ENCODE peak calls at places on chromosomes 12 and 14, in five cellular contexts. P, Q, I, R and J are unnamed samples.

GRCh38 chr14:28596336-28596735 is 170.3 kb upstream of the FOXG1 start:
- DNase-seq in P (no peak), Q (no peak), I (no peak), R (no peak), J (no peak)

GRCh38 chr12:96846313-96846712 is 60.7 kb upstream of the NEDD1 start:
- DNase-seq in P (no peak), Q (no peak), I (no peak), R (no peak), J (no peak)

GRCh38 chr14:79281244-79282199 is 929.8 kb downstream of the DIO2 start:
- DNase-seq in P (no peak), Q (no peak), I (no peak), R (no peak), J (no peak)

GRCh38 chr12:56271031-56271430 is 4.3 kb downstream of the COQ10A start:
- DNase-seq in P (no peak), Q (no peak), I (no peak), R (no peak), J (no peak)

GRCh38 chr14:92513204-92513965 is at the start of gene RIN3:
- DNase-seq in P (no peak), Q (peak; percentile 31), I (peak; percentile 81), R (peak; percentile 58), J (peak; percentile 72)

GRCh38 chr14:53054457-53054856 is 98.7 kb downstream of the DDHD1 start:
- DNase-seq in P (no peak), Q (no peak), I (no peak), R (no peak), J (no peak)

GRCh38 chr12:78186670-78187069 is 356.0 kb downstream of the NAV3 start:
- DNase-seq in P (no peak), Q (no peak), I (no peak), R (no peak), J (no peak)

GRCh38 chr12:94200069-94200468 is 51.7 kb downstream of the PLXNC1 start:
- DNase-seq in P (no peak), Q (no peak), I (no peak), R (no peak), J (no peak)

GRCh38 chr12:124737772-124738635 is 125.7 kb downstream of the SCARB1 start:
- DNase-seq in P (no peak), Q (no peak), I (no peak), R (no peak), J (no peak)

GRCh38 chr12:15601210-15601800 is 187.9 kb downstream of the EPS8 start:
- DNase-seq in P (no peak), Q (no peak), I (no peak), R (no peak), J (no peak)

GRCh38 chr14:63642656-63643382 is 1.1 kb upstream of the WDR89 start:
- DNase-seq in P (no peak), Q (no peak), I (no peak), R (no peak), J (no peak)

GRCh38 chr12:113914176-113914575 is 51.9 kb downstream of the RBM19 start:
- DNase-seq in P (no peak), Q (no peak), I (no peak), R (no peak), J (no peak)

GRCh38 chr14:56874375-56874774 is 64.1 kb upstream of the OTX2 start:
- DNase-seq in P (peak; percentile 66), Q (no peak), I (peak; percentile 31), R (no peak), J (peak; percentile 53)

GRCh38 chr14:106491851-106492250 is 965.5 kb downstream of the TMEM121 start:
- DNase-seq in P (no peak), Q (no peak), I (no peak), R (no peak), J (no peak)

GRCh38 chr12:15904378-15904920 is 6.7 kb upstream of the DERA start:
- DNase-seq in P (no peak), Q (no peak), I (no peak), R (no peak), J (no peak)

GRCh38 chr12:81359736-81360135 is 281.9 kb downstream of the ACSS3 start:
- DNase-seq in P (no peak), Q (no peak), I (no peak), R (no peak), J (no peak)

GRCh38 chr12:108667349-108667748 is 33.7 kb upstream of the SELPLG start:
- DNase-seq in P (no peak), Q (no peak), I (no peak), R (no peak), J (no peak)

GRCh38 chr12:54412786-54413185 is 6.3 kb downstream of the ITGA5 start:
- DNase-seq in P (no peak), Q (no peak), I (no peak), R (no peak), J (no peak)

GRCh38 chr12:132199101-132199500 is 54.8 kb downstream of the NOC4L start:
- DNase-seq in P (no peak), Q (no peak), I (no peak), R (no peak), J (no peak)

GRCh38 chr14:22849212-22849819 is 12.9 kb downstream of the MMP14 start:
- DNase-seq in P (peak; percentile 38), Q (no peak), I (peak; percentile 19), R (peak; percentile 69), J (no peak)

GRCh38 chr14:52873096-52873495 is 77.8 kb downstream of the FERMT2 start:
- DNase-seq in P (no peak), Q (no peak), I (no peak), R (no peak), J (no peak)

GRCh38 chr14:22918809-22919600 is at the start of gene RBM23:
- DNase-seq in P (peak; percentile 100), Q (peak; percentile 99), I (peak; percentile 94), R (peak; percentile 100), J (peak; percentile 99)

GRCh38 chr12:112781767-112782166 is 9.8 kb upstream of the RPH3A start:
- DNase-seq in P (no peak), Q (no peak), I (no peak), R (no peak), J (no peak)

GRCh38 chr14:36513012-36513420 is 7.0 kb downstream of the NKX2-1 start:
- DNase-seq in P (no peak), Q (no peak), I (peak; percentile 10), R (no peak), J (no peak)

GRCh38 chr14:104548802-104549535 is 30.6 kb upstream of the C14orf180 start:
- DNase-seq in P (no peak), Q (no peak), I (no peak), R (no peak), J (no peak)

GRCh38 chr14:91509083-91509877 is 830 bp downstream of the PPP4R3A start:
- DNase-seq in P (peak; percentile 39), Q (peak; percentile 26), I (peak; percentile 50), R (peak; percentile 34), J (peak; percentile 24)

GRCh38 chr12:93245543-93245942 is 132.2 kb upstream of the NUDT4 start:
- DNase-seq in P (no peak), Q (no peak), I (peak; percentile 55), R (no peak), J (no peak)

GRCh38 chr12:59737725-59738463 is 142.1 kb downstream of the SLC16A7 start:
- DNase-seq in P (no peak), Q (no peak), I (no peak), R (no peak), J (no peak)

GRCh38 chr14:101122114-101122854 is 218.8 kb upstream of the RTL1 start:
- DNase-seq in P (peak; percentile 11), Q (no peak), I (no peak), R (no peak), J (no peak)

GRCh38 chr14:79011091-79011919 is 841.1 kb downstream of the NRXN3 start:
- DNase-seq in P (no peak), Q (no peak), I (peak; percentile 13), R (no peak), J (peak; percentile 28)

GRCh38 chr12:76337583-76337982 is 10.6 kb downstream of the BBS10 start:
- DNase-seq in P (no peak), Q (no peak), I (no peak), R (no peak), J (no peak)

GRCh38 chr14:104723651-104724406 is at the start of gene ADSS1:
- DNase-seq in P (peak; percentile 68), Q (no peak), I (peak; percentile 96), R (peak; percentile 80), J (peak; percentile 67)

GRCh38 chr14:100882991-100883788 is 20.3 kb downstream of the RTL1 start:
- DNase-seq in P (no peak), Q (no peak), I (no peak), R (peak; percentile 8), J (no peak)

GRCh38 chr12:77214136-77214535 is 148.8 kb upstream of the E2F7 start:
- DNase-seq in P (no peak), Q (no peak), I (no peak), R (no peak), J (no peak)

GRCh38 chr12:124804011-124804621 is 59.5 kb downstream of the SCARB1 start:
- DNase-seq in P (peak; percentile 75), Q (no peak), I (no peak), R (no peak), J (no peak)

DNA sequence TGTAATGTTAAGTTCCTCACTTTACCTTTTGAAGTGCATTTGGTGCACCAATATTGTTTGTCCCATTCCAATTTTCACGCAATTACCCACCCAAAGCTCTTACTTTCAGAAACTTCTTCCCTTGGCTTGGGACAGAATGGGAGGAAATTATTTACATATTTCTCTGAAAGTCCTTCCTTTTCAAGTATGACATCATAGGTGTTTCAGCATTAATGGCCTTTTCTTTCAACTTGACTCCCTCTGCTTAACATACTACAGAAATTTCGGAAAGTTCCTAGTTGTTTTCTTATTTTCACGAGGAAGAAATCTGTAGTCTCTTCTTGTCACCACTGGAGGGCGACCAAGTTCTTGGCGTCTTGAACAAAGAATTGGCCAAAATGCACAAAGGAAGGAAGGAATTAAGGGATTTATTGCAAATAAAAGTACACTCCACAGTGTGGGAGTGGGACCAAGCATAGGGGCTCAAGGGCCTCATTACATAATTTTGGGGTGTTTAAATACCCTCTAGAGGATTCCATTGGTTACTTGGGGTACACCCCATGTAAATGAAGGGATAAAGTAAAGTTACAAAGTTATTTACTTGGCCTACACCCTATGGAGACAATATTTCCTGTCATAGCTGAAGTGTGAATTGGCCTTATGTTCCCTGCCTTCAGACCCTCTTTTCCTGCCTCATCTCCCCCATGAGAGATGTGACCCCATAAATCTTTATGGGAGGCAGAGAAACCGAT is 70.5 kb downstream of the RPL10L start:
- DNase-seq in P (no peak), Q (no peak), I (peak; percentile 15), R (no peak), J (peak; percentile 57)
- TF ChIP-seq CTCF in P (no peak), Q (peak; percentile 72), I (peak; percentile 67), R (no peak), J (peak; percentile 84)

GRCh38 chr14:58430156-58430555 is 2.6 kb downstream of the KIAA0586 start:
- DNase-seq in P (no peak), Q (no peak), I (no peak), R (no peak), J (no peak)
- TF ChIP-seq CTCF in P (no peak), Q (no peak), I (no peak), R (no peak), J (no peak)

DNA sequence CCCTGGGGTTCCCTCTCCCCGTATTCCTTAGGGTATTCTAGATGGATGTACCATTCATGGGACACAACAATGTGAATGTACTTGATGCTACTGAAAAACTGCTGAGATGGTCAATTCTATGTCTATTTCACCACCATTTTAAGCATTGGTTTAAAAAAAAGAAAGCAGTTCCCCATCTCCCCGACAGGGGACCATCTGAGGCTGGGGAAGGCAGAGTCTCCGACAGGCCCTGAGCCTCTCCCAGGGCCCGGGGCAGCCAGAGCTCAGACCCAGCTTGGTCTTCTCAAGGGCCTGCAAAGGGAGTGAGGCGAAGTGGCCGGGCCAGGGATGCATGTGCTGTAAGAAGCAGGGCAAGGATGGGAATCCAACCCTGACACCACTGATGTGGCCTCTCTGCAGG is 234.2 kb downstream of the BCL11B start:
- DNase-seq in P (peak; percentile 24), Q (no peak), I (no peak), R (no peak), J (no peak)
- TF ChIP-seq CTCF in P (no peak), Q (peak; percentile 33), I (no peak), R (no peak), J (no peak)

GRCh38 chr14:19878029-19878642 is 3.2 kb downstream of the OR4K2 start:
- DNase-seq in P (no peak), Q (no peak), I (peak; percentile 8), R (no peak), J (no peak)
- TF ChIP-seq CTCF in P (no peak), Q (peak; percentile 53), I (peak; percentile 59), R (peak; percentile 47), J (peak; percentile 98)